ENCODE peak calls at places on chromosomes 4 and X, in four cellular contexts. One of them, this sample, is unnamed.

GRCh38 chrX:96182366-96182765 is 502.3 kb upstream of the DIAPH2 start:
- DNase-seq in H1: no peak
- DNase-seq in K562: peak
- DNase-seq in GM12878: no peak
- DNase-seq in this sample: peak

GRCh38 chr4:96016615-96017299 is 176.9 kb downstream of the PDHA2 start:
- DNase-seq in H1: no peak
- DNase-seq in K562: peak
- DNase-seq in GM12878: no peak
- DNase-seq in this sample: no peak

GRCh38 chr4:124904723-124905390 is 192.3 kb upstream of the ANKRD50 start:
- DNase-seq in H1: no peak
- DNase-seq in K562: no peak
- DNase-seq in GM12878: no peak
- DNase-seq in this sample: no peak

GRCh38 chrX:9148626-9149385 is 114.9 kb upstream of the FAM9B start:
- DNase-seq in H1: no peak
- DNase-seq in K562: no peak
- DNase-seq in GM12878: no peak
- DNase-seq in this sample: no peak

GRCh38 chr4:157564771-157565170 is 344.2 kb downstream of the GRIA2 start:
- DNase-seq in H1: no peak
- DNase-seq in K562: no peak
- DNase-seq in GM12878: no peak
- DNase-seq in this sample: no peak

GRCh38 chrX:65690057-65690855 is 22.8 kb downstream of the MSN start:
- DNase-seq in H1: no peak
- DNase-seq in K562: no peak
- DNase-seq in GM12878: no peak
- DNase-seq in this sample: no peak

GRCh38 chr4:68963389-68963788 is 11.8 kb upstream of the UGT2A3 start:
- DNase-seq in H1: no peak
- DNase-seq in K562: no peak
- DNase-seq in GM12878: no peak
- DNase-seq in this sample: no peak

GRCh38 chr4:185396724-185397402 is at the start of gene ANKRD37:
- DNase-seq in H1: peak
- DNase-seq in K562: no peak
- DNase-seq in GM12878: no peak
- DNase-seq in this sample: peak

GRCh38 chr4:73341454-73341853 is 62.6 kb upstream of the ALB start:
- DNase-seq in H1: peak
- DNase-seq in K562: peak
- DNase-seq in GM12878: peak
- DNase-seq in this sample: peak

GRCh38 chr4:70365479-70365878 is 4.9 kb downstream of the SMR3A start:
- DNase-seq in H1: no peak
- DNase-seq in K562: no peak
- DNase-seq in GM12878: no peak
- DNase-seq in this sample: no peak

GRCh38 chr4:121370729-121371325 is 10.0 kb downstream of the QRFPR start:
- DNase-seq in H1: no peak
- DNase-seq in K562: peak
- DNase-seq in GM12878: no peak
- DNase-seq in this sample: peak

GRCh38 chr4:5019274-5019673 is at the start of gene CYTL1:
- DNase-seq in H1: peak
- DNase-seq in K562: no peak
- DNase-seq in GM12878: no peak
- DNase-seq in this sample: peak

GRCh38 chrX:74779175-74779574 is 146.1 kb downstream of the NEXMIF start:
- DNase-seq in H1: no peak
- DNase-seq in K562: no peak
- DNase-seq in GM12878: no peak
- DNase-seq in this sample: no peak

GRCh38 chrX:110852180-110852579 is 56.6 kb upstream of the CHRDL1 start:
- DNase-seq in H1: no peak
- DNase-seq in K562: peak
- DNase-seq in GM12878: no peak
- DNase-seq in this sample: peak

GRCh38 chr4:7244343-7244680 is 52.0 kb downstream of the SORCS2 start:
- DNase-seq in H1: no peak
- DNase-seq in K562: no peak
- DNase-seq in GM12878: no peak
- DNase-seq in this sample: no peak

GRCh38 chrX:23344208-23344903 is 9.7 kb downstream of the PTCHD1 start:
- DNase-seq in H1: no peak
- DNase-seq in K562: no peak
- DNase-seq in GM12878: no peak
- DNase-seq in this sample: no peak

GRCh38 chr4:100317032-100317864 is 127.0 kb upstream of the DDIT4L start:
- DNase-seq in H1: no peak
- DNase-seq in K562: no peak
- DNase-seq in GM12878: no peak
- DNase-seq in this sample: no peak
- TF ChIP-seq NRF1 in H1: no peak
- TF ChIP-seq NRF1 in K562: no peak
- TF ChIP-seq NRF1 in GM12878: no peak
- TF ChIP-seq NRF1 in this sample: no peak

GRCh38 chrX:100819837-100820666 is at the start of gene CSTF2:
- DNase-seq in H1: peak
- DNase-seq in K562: peak
- DNase-seq in GM12878: peak
- DNase-seq in this sample: peak

GRCh38 chrX:100817340-100817739 is 2.9 kb upstream of the CSTF2 start:
- DNase-seq in H1: no peak
- DNase-seq in K562: no peak
- DNase-seq in GM12878: no peak
- DNase-seq in this sample: no peak

DNA sequence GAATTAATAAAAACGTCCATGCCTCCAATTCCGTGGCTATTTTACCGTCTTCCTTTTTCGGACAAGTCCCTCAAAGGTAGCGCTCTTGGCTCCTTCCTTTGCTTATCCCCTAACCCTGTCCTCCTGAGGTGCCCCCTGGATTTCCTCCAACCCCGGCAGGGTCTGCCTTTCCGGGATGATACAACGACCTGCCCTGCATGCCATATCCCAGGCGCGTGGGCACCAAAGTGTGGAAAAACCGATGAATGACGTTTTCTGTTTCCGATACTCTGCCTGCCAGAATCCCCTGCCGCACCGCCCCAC is 706 bp upstream of the CSTF2 start:
- DNase-seq in H1: no peak
- DNase-seq in K562: no peak
- DNase-seq in GM12878: no peak
- DNase-seq in this sample: no peak
- TF ChIP-seq NRF1 in H1: no peak
- TF ChIP-seq NRF1 in K562: no peak
- TF ChIP-seq NRF1 in GM12878: no peak
- TF ChIP-seq NRF1 in this sample: no peak

GRCh38 chr4:31228068-31228467 is 507.9 kb downstream of the PCDH7 start:
- DNase-seq in H1: no peak
- DNase-seq in K562: no peak
- DNase-seq in GM12878: no peak
- DNase-seq in this sample: no peak
- TF ChIP-seq NRF1 in H1: no peak
- TF ChIP-seq NRF1 in K562: no peak
- TF ChIP-seq NRF1 in GM12878: no peak
- TF ChIP-seq NRF1 in this sample: no peak

GRCh38 chr4:123399638-123400358 is 3.2 kb downstream of the SPRY1 start:
- DNase-seq in H1: no peak
- DNase-seq in K562: no peak
- DNase-seq in GM12878: no peak
- DNase-seq in this sample: no peak

GRCh38 chr4:123398151-123398802 is 1.7 kb downstream of the SPRY1 start:
- DNase-seq in H1: peak
- DNase-seq in K562: peak
- DNase-seq in GM12878: no peak
- DNase-seq in this sample: peak

GRCh38 chr4:123396294-123397275 is at the start of gene SPRY1:
- DNase-seq in H1: peak
- DNase-seq in K562: peak
- DNase-seq in GM12878: peak
- DNase-seq in this sample: peak

GRCh38 chr4:123397276-123398150 is 918 bp downstream of the SPRY1 start:
- DNase-seq in H1: peak
- DNase-seq in K562: peak
- DNase-seq in GM12878: no peak
- DNase-seq in this sample: peak

DNA sequence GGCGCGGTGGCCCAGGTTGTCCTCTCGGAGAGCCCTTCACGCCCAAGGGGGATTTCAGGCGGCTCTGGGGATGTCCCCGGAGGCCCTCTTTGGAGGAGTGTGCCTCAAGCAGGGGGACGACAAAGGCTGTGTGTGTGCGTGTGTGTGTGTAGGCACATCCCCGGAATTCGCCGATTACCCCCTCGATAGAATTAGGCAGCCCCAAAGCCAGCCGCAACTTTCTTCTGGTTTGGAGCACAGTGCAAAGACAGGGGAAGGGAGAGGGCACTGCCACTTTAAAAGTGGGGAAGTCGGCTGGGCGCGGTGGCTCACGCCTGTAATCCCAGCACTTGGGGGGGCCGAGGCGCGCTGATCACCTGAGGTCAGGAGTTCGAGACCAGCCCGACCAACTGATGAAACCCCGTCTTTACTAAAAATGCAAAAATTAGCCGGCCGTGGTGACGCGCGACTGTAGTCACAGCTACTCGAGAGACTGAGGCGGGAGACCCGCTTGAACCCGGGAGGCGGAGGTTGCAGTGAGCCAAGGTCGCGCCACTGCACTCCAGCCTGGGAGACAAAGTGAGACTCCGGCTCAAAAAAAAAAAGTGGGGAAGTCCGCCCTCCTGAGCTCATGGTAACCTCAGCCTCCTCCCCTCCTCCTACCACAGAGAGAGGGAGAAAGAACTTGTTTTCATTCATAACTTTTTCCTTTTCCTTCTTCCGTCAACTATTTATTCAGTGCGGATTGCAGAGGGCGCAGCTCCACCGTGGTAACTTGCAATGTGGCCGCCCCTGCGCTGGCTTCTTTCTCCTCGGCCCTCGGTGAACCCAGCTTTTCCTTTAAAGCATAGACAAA is 2.4 kb downstream of the SPRY1 start:
- DNase-seq in H1: no peak
- DNase-seq in K562: peak
- DNase-seq in GM12878: no peak
- DNase-seq in this sample: peak
- TF ChIP-seq NRF1 in H1: no peak
- TF ChIP-seq NRF1 in K562: no peak
- TF ChIP-seq NRF1 in GM12878: no peak
- TF ChIP-seq NRF1 in this sample: no peak

DNA sequence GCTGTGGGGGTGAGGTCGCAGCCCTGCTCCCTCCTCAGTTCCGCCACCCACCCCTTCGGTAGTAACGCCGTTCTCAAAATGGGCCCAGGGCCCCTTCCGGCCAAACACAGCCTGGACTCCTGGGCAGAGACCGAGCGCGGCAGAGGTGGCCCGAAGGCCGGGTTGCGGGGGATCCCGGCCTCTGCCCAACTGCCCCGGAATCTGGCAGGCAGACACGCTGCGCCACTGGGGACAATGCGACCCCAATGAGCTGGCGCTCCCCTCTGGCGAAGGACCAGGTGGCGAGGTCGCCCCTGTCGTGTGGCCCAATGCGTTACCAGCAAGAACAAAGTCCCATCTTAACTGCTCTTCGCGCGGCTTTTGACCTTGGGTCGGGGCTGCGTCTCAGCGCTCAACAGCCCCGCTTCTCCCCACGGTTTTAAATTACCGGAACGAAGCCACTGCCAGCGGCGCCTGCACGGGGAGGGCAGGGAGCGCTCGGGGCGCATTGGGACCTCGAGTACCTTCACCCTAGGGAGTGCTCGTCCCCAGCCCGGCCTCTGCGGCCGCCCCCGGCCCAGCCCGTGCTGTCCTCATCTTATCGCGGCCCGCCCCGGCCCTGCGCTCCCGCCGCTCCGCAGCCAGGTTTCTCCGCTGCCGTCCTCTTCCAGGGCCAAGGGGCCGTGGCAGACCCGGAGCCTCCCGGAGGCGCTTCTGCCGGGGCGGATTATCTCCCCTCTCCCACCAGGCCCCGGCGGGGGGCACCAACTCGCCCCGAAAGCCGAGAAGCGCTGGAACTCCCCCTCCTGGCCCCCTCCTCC is 22.2 kb upstream of the HMX1 start:
- DNase-seq in H1: peak
- DNase-seq in K562: no peak
- DNase-seq in GM12878: no peak
- DNase-seq in this sample: no peak
- TF ChIP-seq NRF1 in H1: no peak
- TF ChIP-seq NRF1 in K562: no peak
- TF ChIP-seq NRF1 in GM12878: no peak
- TF ChIP-seq NRF1 in this sample: no peak

DNA sequence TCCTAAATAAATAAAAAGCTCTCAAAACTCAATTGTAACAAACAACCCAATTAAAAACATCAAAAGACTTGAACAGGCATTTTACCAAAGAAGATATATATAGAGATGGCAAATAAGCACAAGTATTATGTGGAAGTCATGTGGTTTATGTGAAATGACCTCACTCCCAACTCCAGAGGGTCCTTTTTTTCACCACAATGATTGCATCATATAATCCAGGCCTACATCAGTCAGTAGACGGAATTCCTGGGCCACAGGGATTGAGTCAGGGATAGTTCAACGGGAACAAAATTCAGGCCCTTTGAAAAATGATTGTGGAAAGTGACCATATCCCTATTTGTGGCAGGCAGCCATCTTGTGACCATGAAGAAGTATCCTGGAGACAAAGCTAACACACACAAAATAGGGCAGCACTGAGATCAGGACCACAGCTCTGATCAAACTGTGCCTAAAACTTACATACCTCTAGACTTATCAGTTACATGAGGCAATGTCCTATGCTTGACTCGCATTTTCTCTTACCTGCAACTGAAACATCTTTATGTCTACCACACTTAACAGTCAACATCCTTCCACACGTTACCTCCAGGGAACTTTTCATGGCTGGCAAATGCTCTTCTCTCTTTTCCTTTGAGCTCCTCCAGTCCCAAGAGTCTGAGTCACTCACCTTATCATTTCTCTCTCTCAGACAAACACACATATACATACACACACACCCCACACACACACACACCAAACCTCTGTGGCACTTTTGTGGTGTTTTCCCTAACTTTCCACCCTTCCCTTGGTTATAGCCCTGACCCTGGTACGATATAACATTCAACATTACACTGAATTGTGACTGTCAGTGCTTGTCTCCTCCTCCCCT is 113.5 kb downstream of the PHF8 start:
- DNase-seq in H1: no peak
- DNase-seq in K562: no peak
- DNase-seq in GM12878: no peak
- DNase-seq in this sample: no peak
- TF ChIP-seq NRF1 in H1: no peak
- TF ChIP-seq NRF1 in K562: no peak
- TF ChIP-seq NRF1 in GM12878: no peak
- TF ChIP-seq NRF1 in this sample: no peak

GRCh38 chr4:77240469-77241066 is 83.6 kb downstream of the CCNG2 start:
- DNase-seq in H1: peak
- DNase-seq in K562: peak
- DNase-seq in GM12878: no peak
- DNase-seq in this sample: peak
- TF ChIP-seq NRF1 in H1: no peak
- TF ChIP-seq NRF1 in K562: no peak
- TF ChIP-seq NRF1 in GM12878: no peak
- TF ChIP-seq NRF1 in this sample: no peak

This sample was measured in SK-N-SH.